ENCODE peak calls at places on chromosomes 16 and 17, in seven cellular contexts. One of them, this sample, is unnamed.

GRCh38 chr16:30901201-30902069 is 5.0 kb downstream of the CTF1 start:
- DNase-seq in CD8-positive, alpha-beta memory T cell: no peak
- DNase-seq in suprapubic skin: no peak
- DNase-seq in left ventricle myocardium inferior: no peak
- DNase-seq in CD8-positive, alpha-beta T cell: no peak
- DNase-seq in OCI-LY7: no peak
- DNase-seq in SK-N-SH: no peak
- DNase-seq in this sample: peak; percentile 20

GRCh38 chr17:74339537-74340195 is 13.6 kb downstream of the KIF19 start:
- DNase-seq in CD8-positive, alpha-beta memory T cell: no peak
- DNase-seq in suprapubic skin: no peak
- DNase-seq in left ventricle myocardium inferior: no peak
- DNase-seq in CD8-positive, alpha-beta T cell: no peak
- DNase-seq in OCI-LY7: no peak
- DNase-seq in SK-N-SH: no peak
- DNase-seq in this sample: no peak

GRCh38 chr17:39001703-39002637 is 34.8 kb upstream of the FBXO47 start:
- DNase-seq in CD8-positive, alpha-beta memory T cell: no peak
- DNase-seq in suprapubic skin: peak; percentile 91
- DNase-seq in left ventricle myocardium inferior: peak; percentile 85
- DNase-seq in CD8-positive, alpha-beta T cell: no peak
- DNase-seq in OCI-LY7: no peak
- DNase-seq in SK-N-SH: no peak
- DNase-seq in this sample: no peak

GRCh38 chr17:2239882-2240430 is 63.6 kb downstream of the SMG6 start:
- DNase-seq in CD8-positive, alpha-beta memory T cell: no peak
- DNase-seq in suprapubic skin: no peak
- DNase-seq in left ventricle myocardium inferior: peak; percentile 63
- DNase-seq in CD8-positive, alpha-beta T cell: no peak
- DNase-seq in OCI-LY7: peak; percentile 74
- DNase-seq in SK-N-SH: no peak
- DNase-seq in this sample: peak; percentile 64

GRCh38 chr16:66517586-66518263 is 32.2 kb downstream of the TK2 start:
- DNase-seq in CD8-positive, alpha-beta memory T cell: no peak
- DNase-seq in suprapubic skin: no peak
- DNase-seq in left ventricle myocardium inferior: peak; percentile 50
- DNase-seq in CD8-positive, alpha-beta T cell: no peak
- DNase-seq in OCI-LY7: no peak
- DNase-seq in SK-N-SH: no peak
- DNase-seq in this sample: no peak

GRCh38 chr16:11828696-11829095 is 22.6 kb downstream of the RSL1D1 start:
- DNase-seq in CD8-positive, alpha-beta memory T cell: no peak
- DNase-seq in suprapubic skin: no peak
- DNase-seq in left ventricle myocardium inferior: no peak
- DNase-seq in CD8-positive, alpha-beta T cell: no peak
- DNase-seq in OCI-LY7: no peak
- DNase-seq in SK-N-SH: no peak
- DNase-seq in this sample: no peak

GRCh38 chr17:28368915-28369683 is 1.0 kb downstream of the VTN start:
- DNase-seq in CD8-positive, alpha-beta memory T cell: no peak
- DNase-seq in suprapubic skin: no peak
- DNase-seq in left ventricle myocardium inferior: no peak
- DNase-seq in CD8-positive, alpha-beta T cell: no peak
- DNase-seq in OCI-LY7: no peak
- DNase-seq in SK-N-SH: no peak
- DNase-seq in this sample: no peak

GRCh38 chr17:15262291-15263205 is 2.6 kb downstream of the PMP22 start:
- DNase-seq in CD8-positive, alpha-beta memory T cell: no peak
- DNase-seq in suprapubic skin: peak; percentile 93
- DNase-seq in left ventricle myocardium inferior: peak; percentile 92
- DNase-seq in CD8-positive, alpha-beta T cell: no peak
- DNase-seq in OCI-LY7: no peak
- DNase-seq in SK-N-SH: peak; percentile 84
- DNase-seq in this sample: no peak

GRCh38 chr16:81632392-81633146 is 146.5 kb upstream of the PLCG2 start:
- DNase-seq in CD8-positive, alpha-beta memory T cell: peak; percentile 80
- DNase-seq in suprapubic skin: no peak
- DNase-seq in left ventricle myocardium inferior: no peak
- DNase-seq in CD8-positive, alpha-beta T cell: peak; percentile 84
- DNase-seq in OCI-LY7: no peak
- DNase-seq in SK-N-SH: no peak
- DNase-seq in this sample: peak; percentile 53

GRCh38 chr16:50494501-50495491 is 53.4 kb upstream of the NKD1 start:
- DNase-seq in CD8-positive, alpha-beta memory T cell: no peak
- DNase-seq in suprapubic skin: no peak
- DNase-seq in left ventricle myocardium inferior: no peak
- DNase-seq in CD8-positive, alpha-beta T cell: no peak
- DNase-seq in OCI-LY7: no peak
- DNase-seq in SK-N-SH: no peak
- DNase-seq in this sample: no peak

GRCh38 chr17:75032896-75033294 is 13.9 kb downstream of the ATP5PD start:
- DNase-seq in CD8-positive, alpha-beta memory T cell: no peak
- DNase-seq in suprapubic skin: no peak
- DNase-seq in left ventricle myocardium inferior: no peak
- DNase-seq in CD8-positive, alpha-beta T cell: no peak
- DNase-seq in OCI-LY7: no peak
- DNase-seq in SK-N-SH: no peak
- DNase-seq in this sample: no peak

GRCh38 chr17:79395046-79395445 is 215.8 kb downstream of the RBFOX3 start:
- DNase-seq in CD8-positive, alpha-beta memory T cell: no peak
- DNase-seq in suprapubic skin: no peak
- DNase-seq in left ventricle myocardium inferior: no peak
- DNase-seq in CD8-positive, alpha-beta T cell: no peak
- DNase-seq in OCI-LY7: no peak
- DNase-seq in SK-N-SH: no peak
- DNase-seq in this sample: no peak

GRCh38 chr17:9271989-9272388 is 250.7 kb downstream of the NTN1 start:
- DNase-seq in CD8-positive, alpha-beta memory T cell: no peak
- DNase-seq in suprapubic skin: no peak
- DNase-seq in left ventricle myocardium inferior: no peak
- DNase-seq in CD8-positive, alpha-beta T cell: no peak
- DNase-seq in OCI-LY7: no peak
- DNase-seq in SK-N-SH: no peak
- DNase-seq in this sample: no peak

GRCh38 chr16:69407702-69408323 is 16.6 kb upstream of the CYB5B start:
- DNase-seq in CD8-positive, alpha-beta memory T cell: no peak
- DNase-seq in suprapubic skin: no peak
- DNase-seq in left ventricle myocardium inferior: no peak
- DNase-seq in CD8-positive, alpha-beta T cell: no peak
- DNase-seq in OCI-LY7: no peak
- DNase-seq in SK-N-SH: no peak
- DNase-seq in this sample: no peak

GRCh38 chr17:17739388-17740066 is 58.3 kb downstream of the RAI1 start:
- DNase-seq in CD8-positive, alpha-beta memory T cell: no peak
- DNase-seq in suprapubic skin: no peak
- DNase-seq in left ventricle myocardium inferior: no peak
- DNase-seq in CD8-positive, alpha-beta T cell: no peak
- DNase-seq in OCI-LY7: no peak
- DNase-seq in SK-N-SH: peak; percentile 78
- DNase-seq in this sample: no peak

GRCh38 chr17:39132192-39132600 is 19.2 kb downstream of the PLXDC1 start:
- DNase-seq in CD8-positive, alpha-beta memory T cell: no peak
- DNase-seq in suprapubic skin: no peak
- DNase-seq in left ventricle myocardium inferior: no peak
- DNase-seq in CD8-positive, alpha-beta T cell: no peak
- DNase-seq in OCI-LY7: no peak
- DNase-seq in SK-N-SH: no peak
- DNase-seq in this sample: no peak

GRCh38 chr16:16096161-16096857 is 127.0 kb downstream of the ABCC6 start:
- DNase-seq in CD8-positive, alpha-beta memory T cell: no peak
- DNase-seq in suprapubic skin: no peak
- DNase-seq in left ventricle myocardium inferior: peak; percentile 22
- DNase-seq in CD8-positive, alpha-beta T cell: no peak
- DNase-seq in OCI-LY7: peak; percentile 82
- DNase-seq in SK-N-SH: no peak
- DNase-seq in this sample: no peak

GRCh38 chr16:81831722-81832126 is 52.6 kb downstream of the PLCG2 start:
- DNase-seq in CD8-positive, alpha-beta memory T cell: peak; percentile 3
- DNase-seq in suprapubic skin: no peak
- DNase-seq in left ventricle myocardium inferior: peak; percentile 40
- DNase-seq in CD8-positive, alpha-beta T cell: peak; percentile 59
- DNase-seq in OCI-LY7: peak; percentile 95
- DNase-seq in SK-N-SH: no peak
- DNase-seq in this sample: no peak

GRCh38 chr17:73231363-73231762 is 30.3 kb downstream of the CPSF4L start:
- DNase-seq in CD8-positive, alpha-beta memory T cell: no peak
- DNase-seq in suprapubic skin: no peak
- DNase-seq in left ventricle myocardium inferior: no peak
- DNase-seq in CD8-positive, alpha-beta T cell: no peak
- DNase-seq in OCI-LY7: peak; percentile 30
- DNase-seq in SK-N-SH: peak; percentile 54
- DNase-seq in this sample: no peak

GRCh38 chr17:73231841-73232586 is 29.7 kb downstream of the CPSF4L start:
- DNase-seq in CD8-positive, alpha-beta memory T cell: peak; percentile 97
- DNase-seq in suprapubic skin: peak; percentile 97
- DNase-seq in left ventricle myocardium inferior: peak; percentile 97
- DNase-seq in CD8-positive, alpha-beta T cell: peak; percentile 97
- DNase-seq in OCI-LY7: peak; percentile 99
- DNase-seq in SK-N-SH: peak; percentile 100
- DNase-seq in this sample: peak; percentile 95

GRCh38 chr17:73227944-73228343 is 33.7 kb downstream of the CPSF4L start:
- DNase-seq in CD8-positive, alpha-beta memory T cell: no peak
- DNase-seq in suprapubic skin: no peak
- DNase-seq in left ventricle myocardium inferior: no peak
- DNase-seq in CD8-positive, alpha-beta T cell: no peak
- DNase-seq in OCI-LY7: no peak
- DNase-seq in SK-N-SH: no peak
- DNase-seq in this sample: no peak

GRCh38 chr17:73228748-73229236 is 32.9 kb downstream of the CPSF4L start:
- DNase-seq in CD8-positive, alpha-beta memory T cell: no peak
- DNase-seq in suprapubic skin: peak; percentile 85
- DNase-seq in left ventricle myocardium inferior: peak; percentile 57
- DNase-seq in CD8-positive, alpha-beta T cell: peak; percentile 27
- DNase-seq in OCI-LY7: no peak
- DNase-seq in SK-N-SH: no peak
- DNase-seq in this sample: peak; percentile 28

DNA sequence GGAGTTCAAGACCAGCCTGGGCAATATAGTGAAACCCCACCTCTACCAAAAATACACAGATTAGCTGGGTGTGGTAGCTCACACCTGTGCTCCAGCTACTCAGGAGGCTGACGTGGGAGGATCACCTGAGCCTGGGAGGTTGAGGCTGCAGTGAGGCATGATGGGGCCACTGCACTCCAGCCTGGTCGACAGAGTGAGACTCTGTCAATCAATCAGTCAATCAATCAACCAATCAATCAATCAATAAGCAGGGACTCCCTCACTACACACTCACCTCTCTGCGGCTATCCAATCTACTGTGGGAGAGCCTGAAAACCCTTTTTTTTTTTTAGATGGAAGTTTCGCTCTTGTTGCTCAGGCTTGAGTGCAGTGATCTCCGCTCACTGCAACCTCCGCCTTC is 31.6 kb downstream of the CPSF4L start:
- DNase-seq in CD8-positive, alpha-beta memory T cell: no peak
- DNase-seq in suprapubic skin: no peak
- DNase-seq in left ventricle myocardium inferior: no peak
- DNase-seq in CD8-positive, alpha-beta T cell: no peak
- DNase-seq in OCI-LY7: no peak
- DNase-seq in SK-N-SH: no peak
- DNase-seq in this sample: no peak
- H3K4me1 ChIP-seq in CD8-positive, alpha-beta memory T cell: peaks cover 57% of the 10 kb centered on the region
- H3K4me1 ChIP-seq in suprapubic skin: peaks cover 58% of the 10 kb centered on the region
- H3K4me1 ChIP-seq in left ventricle myocardium inferior: peaks cover 76% of the 10 kb centered on the region
- H3K4me1 ChIP-seq in CD8-positive, alpha-beta T cell: peaks cover 47% of the 10 kb centered on the region
- H3K4me1 ChIP-seq in OCI-LY7: peaks cover 52% of the 10 kb centered on the region
- H3K4me1 ChIP-seq in SK-N-SH: peaks cover 32% of the 10 kb centered on the region
- H3K4me1 ChIP-seq in this sample: peaks cover 69% of the 10 kb centered on the region

DNA sequence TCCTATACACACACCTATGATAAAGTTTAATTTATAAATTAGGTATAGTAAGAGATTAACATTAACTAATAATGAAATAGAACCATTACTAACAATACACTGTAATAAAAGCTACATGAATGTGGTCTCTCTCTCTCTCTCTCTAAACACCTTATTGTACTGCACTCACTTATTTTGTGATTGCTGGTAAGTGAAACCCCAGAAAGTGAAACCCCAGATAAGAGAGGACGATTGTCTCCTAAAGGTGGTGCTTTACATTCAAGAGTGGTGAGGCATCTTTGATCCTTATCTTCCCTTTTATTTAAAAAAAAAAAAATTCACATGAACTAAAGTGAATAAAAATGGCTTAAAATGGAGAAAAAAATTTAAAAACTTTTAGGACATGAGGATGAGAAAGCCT is 80.1 kb upstream of the TRAP1 start:
- DNase-seq in CD8-positive, alpha-beta memory T cell: no peak
- DNase-seq in suprapubic skin: no peak
- DNase-seq in left ventricle myocardium inferior: no peak
- DNase-seq in CD8-positive, alpha-beta T cell: no peak
- DNase-seq in OCI-LY7: no peak
- DNase-seq in SK-N-SH: no peak
- DNase-seq in this sample: no peak
- H3K4me1 ChIP-seq in CD8-positive, alpha-beta memory T cell: peaks cover 60% of the 10 kb centered on the region
- H3K4me1 ChIP-seq in suprapubic skin: peaks cover 39% of the 10 kb centered on the region
- H3K4me1 ChIP-seq in left ventricle myocardium inferior: peaks cover 77% of the 10 kb centered on the region
- H3K4me1 ChIP-seq in CD8-positive, alpha-beta T cell: peaks cover 62% of the 10 kb centered on the region
- H3K4me1 ChIP-seq in OCI-LY7: peaks cover 18% of the 10 kb centered on the region
- H3K4me1 ChIP-seq in SK-N-SH: peaks cover 2% of the 10 kb centered on the region
- H3K4me1 ChIP-seq in this sample: peaks cover 28% of the 10 kb centered on the region

DNA sequence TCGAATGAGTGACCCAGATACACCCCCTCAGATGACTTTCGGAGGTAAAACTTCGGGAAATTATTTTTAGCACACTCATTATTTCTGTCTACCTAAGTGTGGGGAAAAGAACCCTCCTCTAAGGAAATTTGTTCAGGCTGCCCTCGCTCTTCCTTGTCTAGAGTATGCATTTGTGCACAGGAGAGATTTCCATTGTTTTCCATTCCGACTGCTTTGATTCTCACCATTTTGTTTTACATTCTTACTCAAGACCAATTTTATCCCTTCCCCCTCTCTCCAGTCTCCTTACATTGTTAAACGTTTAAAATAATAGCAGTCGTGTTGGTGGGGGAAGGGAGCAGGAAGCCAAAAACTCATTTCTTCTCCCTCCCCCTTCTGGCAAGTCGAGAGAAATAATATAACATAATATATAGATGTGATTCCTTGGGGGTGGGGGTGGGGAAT is 1.5 kb upstream of the CHD3 start:
- DNase-seq in CD8-positive, alpha-beta memory T cell: no peak
- DNase-seq in suprapubic skin: no peak
- DNase-seq in left ventricle myocardium inferior: no peak
- DNase-seq in CD8-positive, alpha-beta T cell: no peak
- DNase-seq in OCI-LY7: no peak
- DNase-seq in SK-N-SH: no peak
- DNase-seq in this sample: no peak
- H3K4me1 ChIP-seq in CD8-positive, alpha-beta memory T cell: peaks cover 48% of the 10 kb centered on the region
- H3K4me1 ChIP-seq in suprapubic skin: peaks cover 66% of the 10 kb centered on the region
- H3K4me1 ChIP-seq in left ventricle myocardium inferior: peaks cover 61% of the 10 kb centered on the region
- H3K4me1 ChIP-seq in CD8-positive, alpha-beta T cell: peaks cover 35% of the 10 kb centered on the region
- H3K4me1 ChIP-seq in OCI-LY7: peaks cover 34% of the 10 kb centered on the region
- H3K4me1 ChIP-seq in SK-N-SH: peaks cover 53% of the 10 kb centered on the region
- H3K4me1 ChIP-seq in this sample: peaks cover 62% of the 10 kb centered on the region

DNA sequence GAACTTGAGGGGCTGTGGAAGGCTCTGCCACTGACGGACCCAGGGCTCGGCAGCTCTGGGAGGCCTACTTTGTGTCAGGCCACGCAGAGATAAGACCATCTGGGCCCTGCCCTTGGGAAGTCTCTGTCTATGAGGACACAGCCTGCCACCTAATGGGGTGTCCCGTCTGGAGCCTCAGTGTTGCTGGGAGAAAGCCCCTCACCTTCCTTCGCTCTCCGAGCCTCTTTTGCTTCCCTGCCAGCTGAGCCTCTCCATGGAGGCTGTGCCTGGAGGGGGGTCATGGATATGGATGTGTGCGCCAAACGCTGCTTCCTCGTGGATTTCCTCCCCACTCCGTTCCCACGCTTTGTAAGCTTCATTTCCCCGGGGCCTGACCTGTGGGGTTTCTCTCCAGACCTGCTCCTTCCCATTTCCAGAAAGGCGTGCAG is 228.8 kb downstream of the SEC14L1 start:
- DNase-seq in CD8-positive, alpha-beta memory T cell: no peak
- DNase-seq in suprapubic skin: no peak
- DNase-seq in left ventricle myocardium inferior: no peak
- DNase-seq in CD8-positive, alpha-beta T cell: no peak
- DNase-seq in OCI-LY7: no peak
- DNase-seq in SK-N-SH: no peak
- DNase-seq in this sample: no peak
- H3K4me1 ChIP-seq in CD8-positive, alpha-beta memory T cell: peaks cover 70% of the 10 kb centered on the region
- H3K4me1 ChIP-seq in suprapubic skin: peaks cover 78% of the 10 kb centered on the region
- H3K4me1 ChIP-seq in left ventricle myocardium inferior: peaks cover 81% of the 10 kb centered on the region
- H3K4me1 ChIP-seq in CD8-positive, alpha-beta T cell: peaks cover 57% of the 10 kb centered on the region
- H3K4me1 ChIP-seq in OCI-LY7: peaks cover 56% of the 10 kb centered on the region
- H3K4me1 ChIP-seq in SK-N-SH: peaks cover 62% of the 10 kb centered on the region
- H3K4me1 ChIP-seq in this sample: peaks cover 19% of the 10 kb centered on the region

This sample was measured in CD4-positive, CD25-positive, alpha-beta regulatory T cell.